ENCODE peak calls at places on chromosomes 11 and 22, in seven cellular contexts. K is uterus, I is right lobe of liver, C is endothelial cell of umbilical vein, V is A549, P is suprapubic skin, G is IMR-90. A is an unnamed sample.

GRCh38 chr11:131637469-131638175 is 267.2 kb downstream of the NTM start:
- DNase-seq in P (no peak), C (no peak), G (no peak), K (no peak), V (no peak), I (no peak), A (no peak)

GRCh38 chr22:36977947-36978660 is 41.1 kb downstream of the TST start:
- DNase-seq in P (peak; percentile 94), V (peak; percentile 84), C (peak; percentile 75), K (peak; percentile 91), G (peak; percentile 76), I (peak; percentile 90), A (peak; percentile 97)

GRCh38 chr11:69292221-69292648 is 1.7 kb upstream of the MYEOV start:
- DNase-seq in K (no peak), V (peak; percentile 34), I (no peak), P (no peak), C (peak; percentile 40), G (no peak), A (peak; percentile 88)

GRCh38 chr22:46587492-46588278 is 32.5 kb upstream of the GRAMD4 start:
- DNase-seq in K (no peak), V (no peak), P (no peak), G (no peak), I (peak; percentile 44), C (no peak), A (peak; percentile 96)

GRCh38 chr11:22536036-22536435 is 89.6 kb downstream of the FANCF start:
- DNase-seq in V (no peak), G (no peak), I (no peak), C (no peak), K (no peak), P (no peak), A (no peak)

GRCh38 chr11:62242021-62242420 is at the start of gene SCGB1D2:
- DNase-seq in K (no peak), P (peak; percentile 70), G (no peak), V (peak; percentile 50), I (no peak), C (no peak), A (no peak)

GRCh38 chr11:34509336-34509902 is 4.2 kb downstream of the ELF5 start:
- DNase-seq in G (no peak), V (no peak), I (no peak), P (no peak), K (no peak), C (no peak), A (no peak)

GRCh38 chr22:19862616-19863246 is 8.1 kb upstream of the GNB1L start:
- DNase-seq in C (no peak), K (no peak), V (no peak), G (no peak), P (no peak), I (no peak), A (no peak)

GRCh38 chr11:120132645-120133185 is 5.2 kb downstream of the TRIM29 start:
- DNase-seq in G (no peak), P (peak; percentile 52), V (no peak), K (no peak), C (no peak), I (no peak), A (no peak)

GRCh38 chr11:78653294-78653909 is 78.7 kb upstream of the NARS2 start:
- DNase-seq in P (no peak), C (no peak), G (no peak), K (no peak), V (no peak), I (no peak), A (no peak)

DNA sequence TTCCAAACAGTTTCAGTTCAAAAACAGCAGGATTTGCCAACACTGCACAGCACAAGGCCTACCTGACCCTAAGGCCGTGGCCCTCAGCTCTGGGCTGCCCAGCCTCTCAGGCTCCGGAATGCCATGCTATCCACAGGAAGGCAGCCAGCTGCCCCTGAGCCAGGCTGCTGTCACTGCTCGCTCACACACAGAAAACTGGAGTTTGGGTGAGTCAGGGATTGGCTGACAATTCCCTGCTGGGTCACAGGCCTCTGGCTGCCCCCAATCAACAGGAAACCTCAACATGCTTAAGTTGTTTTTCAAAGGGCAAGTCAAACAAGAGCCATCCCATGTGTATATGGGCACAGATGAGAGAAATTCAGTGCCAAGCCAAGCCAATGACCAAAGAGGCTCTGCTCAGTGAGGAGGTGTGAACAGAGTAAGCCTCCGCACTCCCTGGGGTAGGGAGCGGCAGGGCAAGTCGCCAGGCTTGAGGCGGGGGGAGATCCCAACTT is 50.2 kb downstream of the RPL27A start:
- DNase-seq in P (no peak), G (peak; percentile 80), K (peak; percentile 75), I (peak; percentile 88), V (no peak), C (peak; percentile 84), A (peak; percentile 87)
- H3K4me3 ChIP-seq in P (no peak overlapping the region), G (no peak overlapping the region), K (no peak overlapping the region), I (no peak overlapping the region), V (no peak overlapping the region), C (no peak overlapping the region), A (no peak overlapping the region)

DNA sequence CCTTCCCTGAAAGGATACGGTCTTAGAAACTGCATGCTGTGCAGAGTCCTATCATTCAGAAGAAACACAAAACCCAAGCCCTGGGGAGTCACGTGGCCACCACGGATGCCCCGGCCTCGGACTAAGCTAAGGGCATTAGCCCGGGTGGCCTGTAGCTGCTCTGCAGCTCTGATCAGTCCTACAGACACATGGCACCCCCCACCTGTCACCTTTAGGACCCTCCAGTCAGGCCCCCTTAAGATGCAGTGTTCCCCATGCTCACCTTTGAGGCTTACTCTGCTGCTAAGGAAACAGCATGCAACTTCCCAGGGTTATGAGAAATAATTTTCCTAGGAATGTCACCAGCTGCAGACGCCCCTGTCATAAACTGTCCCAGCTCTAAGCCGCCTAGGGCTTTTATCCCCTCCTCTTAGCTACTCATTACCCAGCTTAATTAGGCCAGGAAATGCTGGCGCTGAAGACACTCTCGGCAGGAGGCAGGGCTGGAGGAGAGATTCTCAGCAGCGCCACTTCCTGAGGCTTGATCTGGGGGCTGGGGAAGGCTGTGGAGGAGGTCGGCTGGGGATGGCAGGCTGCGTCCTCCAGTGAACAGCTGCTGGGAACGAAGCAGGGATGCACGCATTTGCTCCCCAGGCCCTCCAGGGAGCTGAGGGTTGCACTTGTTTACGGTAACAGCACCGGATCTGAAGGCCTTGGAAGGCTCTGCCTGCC is 47.2 kb upstream of the ADA2 start:
- DNase-seq in G (no peak), P (no peak), K (no peak), I (no peak), C (no peak), V (no peak), A (no peak)
- H3K27ac ChIP-seq in G (no peak overlapping the region), P (no peak overlapping the region), K (no peak overlapping the region), I (no peak overlapping the region), C (no peak overlapping the region), V (no peak overlapping the region), A (peak overlapping the region; percentile 51)

GRCh38 chr22:43955040-43955882 is at the start of gene SAMM50:
- DNase-seq in P (peak; percentile 96), V (peak; percentile 87), C (peak; percentile 95), G (peak; percentile 89), I (peak; percentile 93), K (peak; percentile 88), A (peak; percentile 97)
- TF ChIP-seq POLR2A in P (no peak), V (peak; percentile 86), C (peak; percentile 63), G (peak; percentile 77), I (peak; percentile 74), K (peak; percentile 73), A (peak; percentile 46)

GRCh38 chr22:40182231-40182835 is 4.6 kb downstream of the TNRC6B start:
- DNase-seq in G (no peak), V (no peak), P (no peak), I (no peak), C (peak; percentile 56), K (no peak), A (no peak)
- H3K4me3 ChIP-seq in G (no peak overlapping the region), V (no peak overlapping the region), P (no peak overlapping the region), I (no peak overlapping the region), C (peak overlapping the region; percentile 41), K (no peak overlapping the region), A (no peak overlapping the region)

GRCh38 chr11:96242971-96243647 is 99.9 kb downstream of the MAML2 start:
- DNase-seq in G (peak; percentile 98), K (peak; percentile 97), I (peak; percentile 88), P (peak; percentile 97), V (peak; percentile 96), C (peak; percentile 97), A (peak; percentile 94)
- H3K27ac ChIP-seq in G (peak overlapping the region; percentile 80), K (peak overlapping the region; percentile 85), I (peak overlapping the region; percentile 72), P (peak overlapping the region; percentile 84), V (peak overlapping the region; percentile 81), C (peak overlapping the region; percentile 74), A (peak overlapping the region; percentile 89)

DNA sequence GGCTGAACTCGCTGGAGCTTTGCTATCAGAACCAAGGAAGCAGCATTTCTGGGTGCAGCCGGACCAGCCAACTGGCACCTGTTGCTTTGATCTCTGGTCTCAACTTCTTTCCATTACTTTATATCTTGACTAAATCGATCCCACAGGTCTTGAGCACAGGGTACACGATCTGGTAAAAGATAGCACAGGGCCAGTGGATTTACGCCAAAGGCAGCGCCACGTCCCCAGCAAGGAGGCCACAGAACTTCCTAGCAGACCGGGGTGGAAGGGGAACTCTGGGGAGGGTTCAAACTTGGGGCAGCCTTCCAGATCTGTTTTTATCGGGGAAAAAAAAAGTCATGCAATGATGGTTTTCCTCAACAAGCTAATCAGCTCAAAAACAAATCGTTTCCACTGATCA is 14.0 kb downstream of the VPS37C start:
- DNase-seq in K (no peak), C (no peak), P (no peak), V (no peak), G (no peak), I (no peak), A (peak; percentile 61)
- TF ChIP-seq POLR2A in K (no peak), C (no peak), P (no peak), V (no peak), G (no peak), I (no peak), A (no peak)